ENCODE peak calls at places on chromosomes 13 and 19, in four cellular contexts. One of them, this sample, is unnamed.

GRCh38 chr19:40091205-40092129 is 724 bp upstream of the ZNF780A start:
- DNase-seq in IMR-90: no peak
- DNase-seq in NCI-H146: no peak
- DNase-seq in ovary: no peak
- DNase-seq in this sample: no peak

GRCh38 chr19:55611983-55612645 is 6.7 kb downstream of the ZNF865 start:
- DNase-seq in IMR-90: no peak
- DNase-seq in NCI-H146: no peak
- DNase-seq in ovary: no peak
- DNase-seq in this sample: no peak

GRCh38 chr13:20137875-20138274 is 23.0 kb downstream of the GJA3 start:
- DNase-seq in IMR-90: no peak
- DNase-seq in NCI-H146: no peak
- DNase-seq in ovary: no peak
- DNase-seq in this sample: no peak

GRCh38 chr13:20065516-20065915 is 95.3 kb downstream of the GJA3 start:
- DNase-seq in IMR-90: no peak
- DNase-seq in NCI-H146: no peak
- DNase-seq in ovary: no peak
- DNase-seq in this sample: no peak

GRCh38 chr19:1155352-1156304 is 18.4 kb downstream of the SBNO2 start:
- DNase-seq in IMR-90: no peak
- DNase-seq in NCI-H146: no peak
- DNase-seq in ovary: peak
- DNase-seq in this sample: no peak

GRCh38 chr13:73416093-73416492 is 357.3 kb downstream of the KLF5 start:
- DNase-seq in IMR-90: no peak
- DNase-seq in NCI-H146: no peak
- DNase-seq in ovary: no peak
- DNase-seq in this sample: no peak

GRCh38 chr13:111383591-111384440 is 63.4 kb downstream of the TEX29 start:
- DNase-seq in IMR-90: no peak
- DNase-seq in NCI-H146: peak
- DNase-seq in ovary: no peak
- DNase-seq in this sample: no peak

GRCh38 chr13:94239135-94239534 is 240.3 kb downstream of the DCT start:
- DNase-seq in IMR-90: peak
- DNase-seq in NCI-H146: no peak
- DNase-seq in ovary: no peak
- DNase-seq in this sample: peak

GRCh38 chr13:85529216-85529590 is 270.0 kb downstream of the SLITRK6 start:
- DNase-seq in IMR-90: peak
- DNase-seq in NCI-H146: peak
- DNase-seq in ovary: no peak
- DNase-seq in this sample: no peak

GRCh38 chr13:102651392-102651791 is 43.5 kb downstream of the METTL21C start:
- DNase-seq in IMR-90: peak
- DNase-seq in NCI-H146: no peak
- DNase-seq in ovary: no peak
- DNase-seq in this sample: peak

GRCh38 chr13:76783798-76784197 is 102.4 kb downstream of the KCTD12 start:
- DNase-seq in IMR-90: no peak
- DNase-seq in NCI-H146: peak
- DNase-seq in ovary: no peak
- DNase-seq in this sample: no peak

GRCh38 chr13:23822252-23822824 is 66.9 kb downstream of the MIPEP start:
- DNase-seq in IMR-90: no peak
- DNase-seq in NCI-H146: no peak
- DNase-seq in ovary: no peak
- DNase-seq in this sample: no peak

GRCh38 chr19:46614114-46614701 is 10.7 kb downstream of the PTGIR start:
- DNase-seq in IMR-90: peak
- DNase-seq in NCI-H146: peak
- DNase-seq in ovary: peak
- DNase-seq in this sample: peak

GRCh38 chr13:20136781-20137703 is 23.8 kb downstream of the GJA3 start:
- DNase-seq in IMR-90: no peak
- DNase-seq in NCI-H146: no peak
- DNase-seq in ovary: no peak
- DNase-seq in this sample: no peak

GRCh38 chr19:16338470-16339360 is 14.1 kb downstream of the KLF2 start:
- DNase-seq in IMR-90: peak
- DNase-seq in NCI-H146: no peak
- DNase-seq in ovary: peak
- DNase-seq in this sample: peak

GRCh38 chr19:48642862-48643261 is 3.1 kb downstream of the CA11 start:
- DNase-seq in IMR-90: no peak
- DNase-seq in NCI-H146: no peak
- DNase-seq in ovary: no peak
- DNase-seq in this sample: no peak

GRCh38 chr13:20803180-20803965 is 29.6 kb upstream of the EEF1AKMT1 start:
- DNase-seq in IMR-90: no peak
- DNase-seq in NCI-H146: no peak
- DNase-seq in ovary: no peak
- DNase-seq in this sample: no peak

GRCh38 chr13:113149711-113150544 is 8.5 kb upstream of the PROZ start:
- DNase-seq in IMR-90: no peak
- DNase-seq in NCI-H146: no peak
- DNase-seq in ovary: peak
- DNase-seq in this sample: no peak

GRCh38 chr19:49119411-49120324 is at the start of gene PPFIA3:
- DNase-seq in IMR-90: peak
- DNase-seq in NCI-H146: peak
- DNase-seq in ovary: peak
- DNase-seq in this sample: peak

GRCh38 chr13:113526466-113527220 is 36.1 kb upstream of the DCUN1D2 start:
- DNase-seq in IMR-90: no peak
- DNase-seq in NCI-H146: peak
- DNase-seq in ovary: no peak
- DNase-seq in this sample: no peak

GRCh38 chr13:22024381-22024994 is 353.6 kb downstream of the FGF9 start:
- DNase-seq in IMR-90: no peak
- DNase-seq in NCI-H146: no peak
- DNase-seq in ovary: no peak
- DNase-seq in this sample: no peak

GRCh38 chr19:34189199-34189916 is 17.1 kb downstream of the LSM14A start:
- DNase-seq in IMR-90: no peak
- DNase-seq in NCI-H146: no peak
- DNase-seq in ovary: no peak
- DNase-seq in this sample: no peak

GRCh38 chr19:2039082-2039958 is 11.7 kb downstream of the MKNK2 start:
- DNase-seq in IMR-90: no peak
- DNase-seq in NCI-H146: no peak
- DNase-seq in ovary: peak
- DNase-seq in this sample: no peak

GRCh38 chr19:44904426-44904994 is 1.1 kb upstream of the APOE start:
- DNase-seq in IMR-90: no peak
- DNase-seq in NCI-H146: no peak
- DNase-seq in ovary: no peak
- DNase-seq in this sample: no peak

GRCh38 chr13:106133025-106133424 is 402.4 kb downstream of the EFNB2 start:
- DNase-seq in IMR-90: peak
- DNase-seq in NCI-H146: no peak
- DNase-seq in ovary: no peak
- DNase-seq in this sample: peak

GRCh38 chr13:45229172-45229571 is 28.3 kb upstream of the KCTD4 start:
- DNase-seq in IMR-90: no peak
- DNase-seq in NCI-H146: no peak
- DNase-seq in ovary: no peak
- DNase-seq in this sample: no peak

GRCh38 chr19:15466851-15467733 is 2.7 kb upstream of the RASAL3 start:
- DNase-seq in IMR-90: peak
- DNase-seq in NCI-H146: no peak
- DNase-seq in ovary: no peak
- DNase-seq in this sample: peak

GRCh38 chr13:75418997-75419396 is 63.0 kb downstream of the TBC1D4 start:
- DNase-seq in IMR-90: peak
- DNase-seq in NCI-H146: no peak
- DNase-seq in ovary: no peak
- DNase-seq in this sample: no peak

GRCh38 chr13:100090861-100091260 is 2.0 kb downstream of the PCCA start:
- DNase-seq in IMR-90: no peak
- DNase-seq in NCI-H146: no peak
- DNase-seq in ovary: no peak
- DNase-seq in this sample: no peak